ENCODE peak calls at places on chromosomes 12 and 14, in five cellular contexts. One of them, this sample, is unnamed.

GRCh38 chr14:77302926-77303325 is 17.8 kb downstream of the POMT2 start:
- DNase-seq in mammary epithelial cell: peak
- DNase-seq in cardiac fibroblast: no peak
- DNase-seq in left ventricle myocardium inferior: no peak
- DNase-seq in A549: peak
- DNase-seq in this sample: no peak

GRCh38 chr12:56257491-56258067 is 605 bp downstream of the ANKRD52 start:
- DNase-seq in mammary epithelial cell: peak
- DNase-seq in A549: peak
- DNase-seq in cardiac fibroblast: peak
- DNase-seq in left ventricle myocardium inferior: no peak
- DNase-seq in this sample: no peak

GRCh38 chr12:75505706-75506312 is 5.6 kb downstream of the KRR1 start:
- DNase-seq in left ventricle myocardium inferior: no peak
- DNase-seq in cardiac fibroblast: peak
- DNase-seq in A549: peak
- DNase-seq in mammary epithelial cell: no peak
- DNase-seq in this sample: no peak

GRCh38 chr12:78101946-78102635 is 271.4 kb downstream of the NAV3 start:
- DNase-seq in mammary epithelial cell: no peak
- DNase-seq in left ventricle myocardium inferior: no peak
- DNase-seq in A549: peak
- DNase-seq in cardiac fibroblast: no peak
- DNase-seq in this sample: no peak

GRCh38 chr12:92743026-92743425 is 40.2 kb downstream of the PLEKHG7 start:
- DNase-seq in A549: no peak
- DNase-seq in left ventricle myocardium inferior: no peak
- DNase-seq in mammary epithelial cell: no peak
- DNase-seq in cardiac fibroblast: no peak
- DNase-seq in this sample: no peak

GRCh38 chr14:89139404-89140247 is 277.4 kb downstream of the FOXN3 start:
- DNase-seq in A549: no peak
- DNase-seq in cardiac fibroblast: no peak
- DNase-seq in mammary epithelial cell: peak
- DNase-seq in left ventricle myocardium inferior: no peak
- DNase-seq in this sample: no peak

GRCh38 chr14:31510222-31510621 is 22.4 kb upstream of the GPR33 start:
- DNase-seq in left ventricle myocardium inferior: no peak
- DNase-seq in mammary epithelial cell: peak
- DNase-seq in A549: peak
- DNase-seq in cardiac fibroblast: peak
- DNase-seq in this sample: no peak

GRCh38 chr14:105430535-105430934 is 10.9 kb downstream of the MTA1 start:
- DNase-seq in mammary epithelial cell: peak
- DNase-seq in A549: peak
- DNase-seq in cardiac fibroblast: peak
- DNase-seq in left ventricle myocardium inferior: no peak
- DNase-seq in this sample: no peak

GRCh38 chr12:49051373-49051764 is 9.2 kb downstream of the KMT2D start:
- DNase-seq in left ventricle myocardium inferior: no peak
- DNase-seq in A549: no peak
- DNase-seq in cardiac fibroblast: no peak
- DNase-seq in mammary epithelial cell: no peak
- DNase-seq in this sample: no peak

GRCh38 chr12:77494306-77494705 is 336.4 kb upstream of the NAV3 start:
- DNase-seq in left ventricle myocardium inferior: no peak
- DNase-seq in A549: no peak
- DNase-seq in mammary epithelial cell: no peak
- DNase-seq in cardiac fibroblast: no peak
- DNase-seq in this sample: no peak

GRCh38 chr14:39988939-39989338 is 556.7 kb upstream of the FBXO33 start:
- DNase-seq in A549: peak
- DNase-seq in cardiac fibroblast: peak
- DNase-seq in left ventricle myocardium inferior: no peak
- DNase-seq in mammary epithelial cell: no peak
- DNase-seq in this sample: no peak
- TF ChIP-seq CTCF in A549: peak
- TF ChIP-seq CTCF in cardiac fibroblast: no peak
- TF ChIP-seq CTCF in left ventricle myocardium inferior: peak
- TF ChIP-seq CTCF in mammary epithelial cell: peak
- TF ChIP-seq CTCF in this sample: no peak

DNA sequence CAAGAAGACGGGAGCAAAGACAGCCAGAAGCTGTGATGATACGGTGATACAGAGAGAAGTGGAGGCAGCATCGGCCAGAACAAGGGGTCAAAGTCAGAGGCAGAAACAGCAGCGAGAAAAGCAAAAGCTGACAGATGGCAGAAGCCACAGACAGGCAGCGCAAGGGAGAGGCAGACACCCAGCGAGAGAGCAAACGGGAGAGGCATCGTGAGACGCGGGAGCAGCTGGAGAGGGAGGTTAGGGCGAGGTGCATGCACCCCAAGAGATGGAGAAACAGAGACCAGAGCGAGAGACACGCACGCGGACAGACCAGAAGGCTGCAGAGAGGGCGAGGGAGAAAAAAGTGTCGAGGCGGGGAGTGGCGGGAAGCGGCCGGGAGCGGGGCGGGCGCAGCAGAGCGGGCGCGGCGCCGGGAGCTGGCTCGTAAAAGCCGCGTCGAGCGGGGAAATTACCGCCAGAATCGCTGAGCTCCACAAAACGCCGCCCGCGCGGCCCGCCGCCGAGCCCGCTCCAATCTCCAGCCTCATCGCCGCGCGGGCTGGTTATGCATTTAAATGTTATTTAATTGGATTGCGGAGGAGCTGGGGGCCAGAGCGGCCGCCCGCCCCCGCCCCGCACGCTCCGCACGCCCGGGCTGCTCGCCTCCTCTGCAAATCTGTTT is 15.6 kb downstream of the SMUG1 start:
- DNase-seq in cardiac fibroblast: peak
- DNase-seq in left ventricle myocardium inferior: peak
- DNase-seq in mammary epithelial cell: peak
- DNase-seq in A549: no peak
- DNase-seq in this sample: no peak
- H3K4me3 ChIP-seq in cardiac fibroblast: peak
- H3K4me3 ChIP-seq in left ventricle myocardium inferior: peak
- H3K4me3 ChIP-seq in mammary epithelial cell: peak
- H3K4me3 ChIP-seq in A549: no peak
- H3K4me3 ChIP-seq in this sample: peak

GRCh38 chr12:121668750-121669524 is 517 bp downstream of the MORN3 start:
- DNase-seq in left ventricle myocardium inferior: no peak
- DNase-seq in mammary epithelial cell: no peak
- DNase-seq in cardiac fibroblast: peak
- DNase-seq in A549: peak
- DNase-seq in this sample: no peak
- TF ChIP-seq CTCF in left ventricle myocardium inferior: peak
- TF ChIP-seq CTCF in mammary epithelial cell: peak
- TF ChIP-seq CTCF in cardiac fibroblast: peak
- TF ChIP-seq CTCF in A549: peak
- TF ChIP-seq CTCF in this sample: peak

GRCh38 chr12:53739285-53740129 is 12.3 kb upstream of the CALCOCO1 start:
- DNase-seq in mammary epithelial cell: no peak
- DNase-seq in left ventricle myocardium inferior: no peak
- DNase-seq in cardiac fibroblast: no peak
- DNase-seq in A549: no peak
- DNase-seq in this sample: no peak
- H3K4me3 ChIP-seq in mammary epithelial cell: no peak
- H3K4me3 ChIP-seq in left ventricle myocardium inferior: peak
- H3K4me3 ChIP-seq in cardiac fibroblast: no peak
- H3K4me3 ChIP-seq in A549: no peak
- H3K4me3 ChIP-seq in this sample: peak

GRCh38 chr12:102120886-102121285 is 903 bp downstream of the PARPBP start:
- DNase-seq in mammary epithelial cell: peak
- DNase-seq in left ventricle myocardium inferior: no peak
- DNase-seq in A549: peak
- DNase-seq in cardiac fibroblast: peak
- DNase-seq in this sample: no peak

GRCh38 chr12:102120564-102120873 is 536 bp downstream of the PARPBP start:
- DNase-seq in left ventricle myocardium inferior: no peak
- DNase-seq in cardiac fibroblast: no peak
- DNase-seq in mammary epithelial cell: no peak
- DNase-seq in A549: no peak
- DNase-seq in this sample: no peak

GRCh38 chr12:102118874-102119273 is 1.0 kb downstream of the NUP37 start:
- DNase-seq in A549: no peak
- DNase-seq in left ventricle myocardium inferior: no peak
- DNase-seq in cardiac fibroblast: no peak
- DNase-seq in mammary epithelial cell: no peak
- DNase-seq in this sample: no peak

GRCh38 chr12:102116392-102116791 is 3.5 kb downstream of the NUP37 start:
- DNase-seq in A549: no peak
- DNase-seq in cardiac fibroblast: no peak
- DNase-seq in left ventricle myocardium inferior: no peak
- DNase-seq in mammary epithelial cell: no peak
- DNase-seq in this sample: no peak

DNA sequence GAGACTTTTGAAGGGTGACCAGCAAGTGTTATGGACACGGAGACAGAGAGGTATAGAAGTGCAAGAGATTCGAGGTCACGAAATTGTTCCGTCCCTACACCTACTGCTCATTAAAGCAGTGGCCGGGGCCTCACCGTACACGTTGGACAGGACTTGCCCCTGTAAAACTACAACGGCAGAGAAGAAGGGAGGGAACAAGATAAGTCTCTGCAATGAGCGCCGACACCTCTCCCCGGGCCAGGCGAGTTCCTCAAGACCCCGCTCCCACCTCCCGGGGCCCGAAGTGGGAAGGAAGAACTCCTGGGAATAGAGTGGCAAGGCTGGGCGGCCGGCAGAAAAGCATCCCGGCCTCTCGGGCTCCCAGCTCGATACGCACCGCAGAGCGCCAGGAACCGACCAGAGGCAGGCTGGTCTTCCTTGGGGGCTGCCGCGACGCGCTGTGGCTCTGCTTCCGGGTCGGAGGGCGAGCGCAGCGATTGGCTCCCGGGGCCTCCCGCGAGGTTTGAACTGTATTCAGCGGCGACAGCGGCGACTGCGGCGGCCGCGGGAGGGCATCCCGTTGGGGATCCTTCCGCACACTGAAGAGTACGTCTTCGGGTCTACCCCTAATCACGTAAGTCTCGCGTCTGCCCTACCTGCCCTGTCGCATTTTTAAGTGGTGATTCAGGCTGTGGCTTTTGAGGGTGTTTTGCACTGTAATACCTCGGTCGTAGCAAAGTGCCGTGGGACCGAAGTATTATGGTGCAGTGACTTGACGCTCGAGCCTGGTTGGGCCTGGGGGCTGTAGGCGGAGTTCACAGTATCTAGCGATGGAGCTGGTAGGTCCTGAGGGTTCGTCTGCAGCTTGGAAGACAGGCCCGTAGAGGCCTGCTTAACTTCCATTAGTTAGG is at the start of the genes NUP37 and PARPBP:
- DNase-seq in mammary epithelial cell: peak
- DNase-seq in A549: peak
- DNase-seq in left ventricle myocardium inferior: peak
- DNase-seq in cardiac fibroblast: peak
- DNase-seq in this sample: peak
- TF ChIP-seq CTCF in mammary epithelial cell: peak
- TF ChIP-seq CTCF in A549: no peak
- TF ChIP-seq CTCF in left ventricle myocardium inferior: peak
- TF ChIP-seq CTCF in cardiac fibroblast: no peak
- TF ChIP-seq CTCF in this sample: peak

DNA sequence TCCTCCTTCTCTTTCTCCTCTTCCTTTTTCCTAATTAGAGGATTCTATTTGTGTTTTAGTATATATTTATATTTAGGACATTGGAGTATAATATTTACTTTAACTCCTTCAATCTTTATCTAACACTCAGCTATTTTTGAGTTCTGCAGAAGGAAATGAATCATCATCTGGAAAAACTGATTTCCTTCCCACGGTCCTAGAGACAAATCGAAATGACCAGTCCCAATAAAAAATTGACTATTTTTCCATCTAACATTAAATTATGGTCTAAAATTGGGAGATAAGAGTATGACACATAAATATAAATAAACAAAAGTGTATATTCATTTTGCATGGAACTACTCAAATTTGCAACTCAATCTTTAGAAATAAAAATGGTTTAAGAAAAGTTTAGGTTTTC is 167.4 kb downstream of the TMTC3 start:
- DNase-seq in mammary epithelial cell: peak
- DNase-seq in cardiac fibroblast: peak
- DNase-seq in A549: no peak
- DNase-seq in left ventricle myocardium inferior: no peak
- DNase-seq in this sample: no peak
- H3K4me3 ChIP-seq in mammary epithelial cell: no peak
- H3K4me3 ChIP-seq in cardiac fibroblast: no peak
- H3K4me3 ChIP-seq in A549: no peak
- H3K4me3 ChIP-seq in left ventricle myocardium inferior: no peak
- H3K4me3 ChIP-seq in this sample: no peak